ENCODE peak calls at places on chromosomes 16 and 17, in five cellular contexts. One of them, this sample, is unnamed.

GRCh38 chr16:49453001-49453400 is 79.4 kb downstream of the C16orf78 start:
- DNase-seq in cardiac fibroblast: no peak
- DNase-seq in HFF-Myc: no peak
- DNase-seq in mucosa of descending colon: no peak
- DNase-seq in fibroblast of the aortic adventitia: no peak
- DNase-seq in this sample: no peak

GRCh38 chr16:1494129-1494640 is 1.0 kb downstream of the TELO2 start:
- DNase-seq in mucosa of descending colon: peak; percentile 20
- DNase-seq in cardiac fibroblast: peak; percentile 85
- DNase-seq in HFF-Myc: peak; percentile 25
- DNase-seq in fibroblast of the aortic adventitia: peak; percentile 83
- DNase-seq in this sample: peak; percentile 88

GRCh38 chr16:84115919-84116719 is 623 bp downstream of the MBTPS1 start:
- DNase-seq in fibroblast of the aortic adventitia: peak; percentile 59
- DNase-seq in HFF-Myc: no peak
- DNase-seq in mucosa of descending colon: peak; percentile 71
- DNase-seq in cardiac fibroblast: peak; percentile 42
- DNase-seq in this sample: no peak

GRCh38 chr17:55456307-55457240 is 34.9 kb upstream of the MMD start:
- DNase-seq in cardiac fibroblast: peak; percentile 55
- DNase-seq in mucosa of descending colon: no peak
- DNase-seq in fibroblast of the aortic adventitia: no peak
- DNase-seq in HFF-Myc: no peak
- DNase-seq in this sample: no peak

GRCh38 chr16:83742520-83742919 is 65.3 kb upstream of the HSBP1 start:
- DNase-seq in HFF-Myc: no peak
- DNase-seq in cardiac fibroblast: no peak
- DNase-seq in fibroblast of the aortic adventitia: no peak
- DNase-seq in mucosa of descending colon: no peak
- DNase-seq in this sample: no peak

GRCh38 chr16:65024649-65025243 is 97.1 kb downstream of the CDH11 start:
- DNase-seq in fibroblast of the aortic adventitia: peak; percentile 79
- DNase-seq in cardiac fibroblast: peak; percentile 71
- DNase-seq in mucosa of descending colon: no peak
- DNase-seq in HFF-Myc: no peak
- DNase-seq in this sample: no peak

GRCh38 chr16:86914850-86915717 is 336.7 kb downstream of the FOXL1 start:
- DNase-seq in mucosa of descending colon: no peak
- DNase-seq in cardiac fibroblast: no peak
- DNase-seq in HFF-Myc: no peak
- DNase-seq in fibroblast of the aortic adventitia: no peak
- DNase-seq in this sample: no peak

GRCh38 chr17:4604111-4604644 is 19.8 kb downstream of the SMTNL2 start:
- DNase-seq in cardiac fibroblast: peak; percentile 40
- DNase-seq in fibroblast of the aortic adventitia: peak; percentile 50
- DNase-seq in HFF-Myc: peak; percentile 49
- DNase-seq in mucosa of descending colon: peak; percentile 34
- DNase-seq in this sample: no peak

GRCh38 chr16:17265177-17265576 is 205.6 kb downstream of the XYLT1 start:
- DNase-seq in cardiac fibroblast: no peak
- DNase-seq in mucosa of descending colon: no peak
- DNase-seq in HFF-Myc: no peak
- DNase-seq in fibroblast of the aortic adventitia: no peak
- DNase-seq in this sample: no peak

GRCh38 chr17:69524854-69525253 is 110.4 kb downstream of the MAP2K6 start:
- DNase-seq in HFF-Myc: no peak
- DNase-seq in mucosa of descending colon: no peak
- DNase-seq in cardiac fibroblast: peak; percentile 4
- DNase-seq in fibroblast of the aortic adventitia: no peak
- DNase-seq in this sample: no peak

GRCh38 chr17:27558842-27559505 is 72.0 kb upstream of the LGALS9 start:
- DNase-seq in HFF-Myc: no peak
- DNase-seq in fibroblast of the aortic adventitia: no peak
- DNase-seq in cardiac fibroblast: no peak
- DNase-seq in mucosa of descending colon: peak; percentile 44
- DNase-seq in this sample: no peak

GRCh38 chr16:58449768-58450167 is 50.2 kb upstream of the NDRG4 start:
- DNase-seq in fibroblast of the aortic adventitia: no peak
- DNase-seq in mucosa of descending colon: no peak
- DNase-seq in cardiac fibroblast: no peak
- DNase-seq in HFF-Myc: no peak
- DNase-seq in this sample: no peak

GRCh38 chr17:38898812-38899348 is 26.5 kb upstream of the LASP1NB start:
- DNase-seq in mucosa of descending colon: peak; percentile 74
- DNase-seq in HFF-Myc: no peak
- DNase-seq in fibroblast of the aortic adventitia: no peak
- DNase-seq in cardiac fibroblast: peak; percentile 69
- DNase-seq in this sample: no peak

GRCh38 chr16:55809386-55809785 is 23.5 kb downstream of the CES1 start:
- DNase-seq in fibroblast of the aortic adventitia: no peak
- DNase-seq in HFF-Myc: no peak
- DNase-seq in mucosa of descending colon: no peak
- DNase-seq in cardiac fibroblast: no peak
- DNase-seq in this sample: no peak

GRCh38 chr17:45408611-45409421 is 23.9 kb downstream of the ARHGAP27 start:
- DNase-seq in cardiac fibroblast: no peak
- DNase-seq in mucosa of descending colon: peak; percentile 35
- DNase-seq in HFF-Myc: no peak
- DNase-seq in fibroblast of the aortic adventitia: no peak
- DNase-seq in this sample: no peak

DNA sequence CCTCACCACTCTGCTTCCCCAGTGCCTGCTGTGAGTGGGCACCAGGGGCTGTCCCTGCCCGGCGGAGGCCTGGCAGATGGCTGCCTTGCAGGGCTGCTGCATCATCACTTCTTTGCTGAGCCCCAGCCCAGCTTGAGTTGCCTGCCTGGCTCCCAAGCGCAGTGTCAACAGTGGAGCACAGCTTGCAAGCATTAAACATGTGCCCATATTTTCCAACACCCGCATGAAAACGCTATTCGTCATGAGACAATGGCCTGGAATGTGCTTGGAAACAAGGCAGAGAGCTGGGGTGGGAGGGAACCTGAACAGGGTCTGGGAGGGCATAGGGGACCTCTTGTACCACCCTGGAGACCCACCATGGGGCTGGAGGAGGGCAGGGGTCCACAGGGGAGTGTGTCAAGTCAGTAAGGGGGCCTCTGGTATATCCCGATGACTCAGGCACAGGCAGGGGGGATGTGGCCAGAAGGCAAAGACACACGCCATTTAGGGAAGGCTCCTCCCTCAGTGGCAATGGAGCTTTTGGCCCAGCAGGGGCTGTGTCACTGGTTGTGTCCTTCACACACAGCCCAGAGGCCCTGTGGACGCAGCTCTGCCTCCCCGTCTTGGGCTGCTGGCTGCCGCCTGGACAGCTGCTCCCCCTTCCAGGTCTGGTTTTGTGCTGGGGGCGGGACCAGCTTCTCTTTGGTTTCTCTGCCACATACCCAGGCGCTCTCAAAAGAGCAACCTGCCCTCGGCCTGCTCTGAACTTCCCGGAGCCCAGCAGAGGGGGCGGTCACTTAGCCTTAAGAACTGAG is 17.4 kb upstream of the MTSS2 start:
- DNase-seq in cardiac fibroblast: peak; percentile 45
- DNase-seq in fibroblast of the aortic adventitia: peak; percentile 76
- DNase-seq in HFF-Myc: peak; percentile 88
- DNase-seq in mucosa of descending colon: no peak
- DNase-seq in this sample: no peak
- TF ChIP-seq CTCF in cardiac fibroblast: peak; percentile 26
- TF ChIP-seq CTCF in fibroblast of the aortic adventitia: peak; percentile 34
- TF ChIP-seq CTCF in HFF-Myc: peak; percentile 47
- TF ChIP-seq CTCF in mucosa of descending colon: no peak
- TF ChIP-seq CTCF in this sample: no peak

GRCh38 chr16:8935989-8936388 is 27.7 kb downstream of the USP7 start:
- DNase-seq in cardiac fibroblast: no peak
- DNase-seq in fibroblast of the aortic adventitia: no peak
- DNase-seq in mucosa of descending colon: peak; percentile 51
- DNase-seq in HFF-Myc: no peak
- DNase-seq in this sample: no peak
- TF ChIP-seq CTCF in cardiac fibroblast: peak; percentile 34
- TF ChIP-seq CTCF in fibroblast of the aortic adventitia: peak; percentile 31
- TF ChIP-seq CTCF in mucosa of descending colon: no peak
- TF ChIP-seq CTCF in HFF-Myc: no peak
- TF ChIP-seq CTCF in this sample: peak; percentile 11

GRCh38 chr17:13306310-13306962 is 288.6 kb upstream of the ELAC2 start:
- DNase-seq in mucosa of descending colon: peak; percentile 54
- DNase-seq in HFF-Myc: peak; percentile 81
- DNase-seq in fibroblast of the aortic adventitia: peak; percentile 82
- DNase-seq in cardiac fibroblast: peak; percentile 93
- DNase-seq in this sample: no peak
- TF ChIP-seq CTCF in mucosa of descending colon: no peak
- TF ChIP-seq CTCF in HFF-Myc: peak; percentile 73
- TF ChIP-seq CTCF in fibroblast of the aortic adventitia: peak; percentile 61
- TF ChIP-seq CTCF in cardiac fibroblast: peak; percentile 64
- TF ChIP-seq CTCF in this sample: no peak

DNA sequence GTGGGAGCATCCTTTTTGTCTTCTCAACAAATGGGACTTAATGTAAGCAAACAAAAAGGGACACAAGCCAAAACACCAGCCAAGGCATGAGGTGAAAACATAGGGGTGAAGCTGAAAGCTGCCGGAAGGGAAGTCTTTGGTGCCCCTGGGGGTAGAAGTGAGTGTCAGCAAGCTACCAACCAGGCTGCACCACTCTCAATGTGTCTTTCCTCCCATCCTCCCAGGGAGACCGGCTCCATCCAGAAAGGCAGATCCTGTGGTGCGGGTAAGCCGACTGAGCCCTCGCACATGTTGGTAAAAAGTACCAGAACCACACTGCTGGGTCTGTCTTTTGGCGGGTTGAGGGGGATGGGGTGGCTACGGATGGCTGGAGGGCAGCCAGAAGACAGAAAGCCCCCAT is 52.0 kb upstream of the SREBF1 start:
- DNase-seq in HFF-Myc: no peak
- DNase-seq in fibroblast of the aortic adventitia: no peak
- DNase-seq in cardiac fibroblast: no peak
- DNase-seq in mucosa of descending colon: no peak
- DNase-seq in this sample: peak; percentile 16
- TF ChIP-seq CTCF in HFF-Myc: no peak
- TF ChIP-seq CTCF in fibroblast of the aortic adventitia: peak; percentile 14
- TF ChIP-seq CTCF in cardiac fibroblast: peak; percentile 21
- TF ChIP-seq CTCF in mucosa of descending colon: no peak
- TF ChIP-seq CTCF in this sample: no peak

DNA sequence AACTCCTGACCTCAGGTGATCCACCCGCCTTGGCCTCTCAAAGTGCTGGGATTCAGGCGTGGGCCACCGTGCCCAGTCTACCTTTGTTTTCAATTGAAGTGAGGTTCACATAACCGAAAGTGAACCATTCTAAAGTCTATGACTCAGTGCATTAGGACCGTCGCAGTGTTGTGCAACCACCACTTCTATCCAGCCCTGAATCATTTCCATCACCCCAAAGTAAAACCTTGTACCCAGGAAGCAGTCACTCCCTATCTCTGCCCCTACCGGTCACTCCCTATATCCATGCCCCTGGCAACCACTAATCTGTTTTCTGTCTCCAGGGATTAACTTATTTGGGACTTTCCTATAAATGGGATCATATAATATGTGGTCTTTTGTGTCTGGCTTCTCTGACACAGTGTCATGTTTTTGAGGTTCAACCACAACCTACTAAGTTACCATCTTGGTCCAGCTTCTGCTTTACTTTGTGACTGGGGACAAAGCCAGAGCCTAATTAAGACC is 28.3 kb upstream of the CDC42EP4 start:
- DNase-seq in fibroblast of the aortic adventitia: peak; percentile 94
- DNase-seq in mucosa of descending colon: no peak
- DNase-seq in HFF-Myc: peak; percentile 87
- DNase-seq in cardiac fibroblast: peak; percentile 97
- DNase-seq in this sample: no peak
- TF ChIP-seq CTCF in fibroblast of the aortic adventitia: peak; percentile 59
- TF ChIP-seq CTCF in mucosa of descending colon: no peak
- TF ChIP-seq CTCF in HFF-Myc: peak; percentile 60
- TF ChIP-seq CTCF in cardiac fibroblast: peak; percentile 55
- TF ChIP-seq CTCF in this sample: peak; percentile 5

GRCh38 chr17:7184647-7185046 is 5.5 kb upstream of the ASGR1 start:
- DNase-seq in mucosa of descending colon: no peak
- DNase-seq in HFF-Myc: no peak
- DNase-seq in cardiac fibroblast: no peak
- DNase-seq in fibroblast of the aortic adventitia: no peak
- DNase-seq in this sample: peak; percentile 55

GRCh38 chr17:7190276-7190917 is 11.2 kb upstream of the ASGR1 start:
- DNase-seq in mucosa of descending colon: no peak
- DNase-seq in cardiac fibroblast: no peak
- DNase-seq in HFF-Myc: no peak
- DNase-seq in fibroblast of the aortic adventitia: no peak
- DNase-seq in this sample: no peak

GRCh38 chr17:7184091-7184488 is 4.9 kb upstream of the ASGR1 start:
- DNase-seq in mucosa of descending colon: peak; percentile 87
- DNase-seq in HFF-Myc: no peak
- DNase-seq in fibroblast of the aortic adventitia: no peak
- DNase-seq in cardiac fibroblast: no peak
- DNase-seq in this sample: peak; percentile 94

GRCh38 chr17:7183433-7184090 is 4.4 kb upstream of the ASGR1 start:
- DNase-seq in HFF-Myc: no peak
- DNase-seq in fibroblast of the aortic adventitia: no peak
- DNase-seq in mucosa of descending colon: no peak
- DNase-seq in cardiac fibroblast: no peak
- DNase-seq in this sample: no peak

GRCh38 chr17:7186241-7186640 is 7.1 kb upstream of the ASGR1 start:
- DNase-seq in cardiac fibroblast: no peak
- DNase-seq in mucosa of descending colon: no peak
- DNase-seq in HFF-Myc: no peak
- DNase-seq in fibroblast of the aortic adventitia: no peak
- DNase-seq in this sample: no peak
- TF ChIP-seq CTCF in cardiac fibroblast: peak; percentile 32
- TF ChIP-seq CTCF in mucosa of descending colon: no peak
- TF ChIP-seq CTCF in HFF-Myc: no peak
- TF ChIP-seq CTCF in fibroblast of the aortic adventitia: peak; percentile 5
- TF ChIP-seq CTCF in this sample: no peak

GRCh38 chr16:28280881-28281836 is 11.2 kb upstream of the SBK1 start:
- DNase-seq in cardiac fibroblast: no peak
- DNase-seq in HFF-Myc: no peak
- DNase-seq in fibroblast of the aortic adventitia: no peak
- DNase-seq in mucosa of descending colon: no peak
- DNase-seq in this sample: no peak
- TF ChIP-seq CTCF in cardiac fibroblast: no peak
- TF ChIP-seq CTCF in HFF-Myc: no peak
- TF ChIP-seq CTCF in fibroblast of the aortic adventitia: no peak
- TF ChIP-seq CTCF in mucosa of descending colon: no peak
- TF ChIP-seq CTCF in this sample: no peak

GRCh38 chr17:77847211-77848085 is 111.1 kb upstream of the TNRC6C start:
- DNase-seq in HFF-Myc: no peak
- DNase-seq in cardiac fibroblast: no peak
- DNase-seq in mucosa of descending colon: no peak
- DNase-seq in fibroblast of the aortic adventitia: no peak
- DNase-seq in this sample: peak; percentile 73
- TF ChIP-seq CTCF in HFF-Myc: no peak
- TF ChIP-seq CTCF in cardiac fibroblast: no peak
- TF ChIP-seq CTCF in mucosa of descending colon: no peak
- TF ChIP-seq CTCF in fibroblast of the aortic adventitia: no peak
- TF ChIP-seq CTCF in this sample: no peak

GRCh38 chr17:34511265-34511664 is 68.1 kb upstream of the TMEM132E start:
- DNase-seq in fibroblast of the aortic adventitia: no peak
- DNase-seq in mucosa of descending colon: no peak
- DNase-seq in HFF-Myc: no peak
- DNase-seq in cardiac fibroblast: no peak
- DNase-seq in this sample: no peak
- TF ChIP-seq CTCF in fibroblast of the aortic adventitia: no peak
- TF ChIP-seq CTCF in mucosa of descending colon: no peak
- TF ChIP-seq CTCF in HFF-Myc: no peak
- TF ChIP-seq CTCF in cardiac fibroblast: no peak
- TF ChIP-seq CTCF in this sample: no peak